ENCODE peak calls at places on chromosome 11, in ten cellular contexts. H is Peyer's patch; R is CD4-positive, CD25-positive, alpha-beta regulatory T cell; G is CD4-positive, alpha-beta T cell; W is mammary epithelial cell; X is OCI-LY7; D is HAP-1; Y is CD8-positive, alpha-beta T cell; L is esophagus muscularis mucosa; S is body of pancreas. F is an unnamed sample.

GRCh38 chr11:14112721-14113120 is 150.2 kb downstream of the SPON1 start:
- DNase-seq in H (no peak), R (no peak), G (no peak), W (no peak), X (no peak), D (no peak), Y (no peak), L (no peak), S (no peak), F (no peak)

GRCh38 chr11:57937431-57937830 is 86.2 kb upstream of the OR9Q1 start:
- DNase-seq in H (no peak), R (no peak), G (no peak), W (no peak), X (no peak), D (no peak), Y (no peak), L (peak; percentile 24), S (no peak), F (no peak)

GRCh38 chr11:111531687-111532364 is 8.7 kb upstream of the LAYN start:
- DNase-seq in H (no peak), R (peak; percentile 36), G (peak; percentile 28), W (peak; percentile 96), X (no peak), D (no peak), Y (peak; percentile 60), L (no peak), S (no peak), F (no peak)

GRCh38 chr11:126793596-126793995 is 207.0 kb downstream of the KIRREL3 start:
- DNase-seq in H (no peak), R (no peak), G (no peak), W (no peak), X (no peak), D (no peak), Y (no peak), L (no peak), S (no peak), F (no peak)

GRCh38 chr11:79894111-79894510 is 453.3 kb upstream of the TENM4 start:
- DNase-seq in H (no peak), R (no peak), G (no peak), W (no peak), X (no peak), D (no peak), Y (no peak), L (no peak), S (no peak), F (no peak)

GRCh38 chr11:128195756-128196155 is 391.6 kb downstream of the ETS1 start:
- DNase-seq in H (no peak), R (no peak), G (no peak), W (no peak), X (no peak), D (no peak), Y (no peak), L (no peak), S (no peak), F (no peak)

GRCh38 chr11:64355078-64355940 is 3.7 kb upstream of the RPS6KA4 start:
- DNase-seq in H (peak; percentile 54), R (no peak), G (no peak), W (peak; percentile 68), X (peak; percentile 86), D (peak; percentile 61), Y (peak; percentile 62), L (no peak), S (peak; percentile 91), F (no peak)

GRCh38 chr11:71495286-71496090 is 31.6 kb upstream of the KRTAP5-7 start:
- DNase-seq in H (no peak), R (no peak), G (no peak), W (no peak), X (no peak), D (no peak), Y (no peak), L (no peak), S (no peak), F (no peak)

GRCh38 chr11:125551835-125552342 is 17.4 kb upstream of the EI24 start:
- DNase-seq in H (no peak), R (no peak), G (no peak), W (no peak), X (no peak), D (no peak), Y (no peak), L (no peak), S (no peak), F (no peak)

GRCh38 chr11:125554038-125554437 is 15.2 kb upstream of the EI24 start:
- DNase-seq in H (no peak), R (no peak), G (no peak), W (no peak), X (no peak), D (no peak), Y (no peak), L (no peak), S (no peak), F (no peak)

GRCh38 chr11:125550780-125551179 is 18.5 kb upstream of the EI24 start:
- DNase-seq in H (no peak), R (no peak), G (no peak), W (no peak), X (no peak), D (no peak), Y (no peak), L (no peak), S (no peak), F (no peak)

GRCh38 chr11:125553357-125553756 is 15.9 kb upstream of the EI24 start:
- DNase-seq in H (no peak), R (no peak), G (no peak), W (no peak), X (no peak), D (no peak), Y (no peak), L (no peak), S (no peak), F (no peak)

DNA sequence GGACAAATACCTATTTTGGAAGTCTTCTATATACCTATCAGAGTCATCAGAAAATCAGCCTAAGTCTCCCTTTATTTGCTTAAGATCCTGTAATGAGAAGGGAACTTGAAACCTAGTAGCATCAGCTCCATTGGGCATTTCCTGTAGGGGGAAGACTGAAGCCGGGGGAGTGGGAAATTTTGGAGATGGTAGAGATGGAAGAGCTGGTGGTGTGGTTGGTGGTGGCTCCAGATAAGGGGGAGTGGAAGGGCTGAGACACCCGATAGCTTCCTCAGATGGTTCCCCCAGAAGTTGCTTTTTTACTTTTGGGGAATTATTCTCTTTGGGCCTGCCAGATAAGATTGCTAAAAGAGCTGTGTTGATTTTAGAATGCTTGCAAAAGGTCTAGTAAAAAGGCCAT is 16.4 kb upstream of the EI24 start:
- DNase-seq in H (no peak), R (no peak), G (no peak), W (no peak), X (no peak), D (no peak), Y (no peak), L (no peak), S (no peak), F (no peak)
- H3K9me3 ChIP-seq in H (no peaks in the 10 kb centered on the region), R (peaks cover 35% of the 10 kb centered on the region), G (peaks cover 27% of the 10 kb centered on the region), W (peaks cover 10% of the 10 kb centered on the region), X (peaks cover 19% of the 10 kb centered on the region), D (no peaks in the 10 kb centered on the region), Y (peaks cover 17% of the 10 kb centered on the region), L (peaks cover 14% of the 10 kb centered on the region), S (peaks cover 6% of the 10 kb centered on the region), F (no peaks in the 10 kb centered on the region)

DNA sequence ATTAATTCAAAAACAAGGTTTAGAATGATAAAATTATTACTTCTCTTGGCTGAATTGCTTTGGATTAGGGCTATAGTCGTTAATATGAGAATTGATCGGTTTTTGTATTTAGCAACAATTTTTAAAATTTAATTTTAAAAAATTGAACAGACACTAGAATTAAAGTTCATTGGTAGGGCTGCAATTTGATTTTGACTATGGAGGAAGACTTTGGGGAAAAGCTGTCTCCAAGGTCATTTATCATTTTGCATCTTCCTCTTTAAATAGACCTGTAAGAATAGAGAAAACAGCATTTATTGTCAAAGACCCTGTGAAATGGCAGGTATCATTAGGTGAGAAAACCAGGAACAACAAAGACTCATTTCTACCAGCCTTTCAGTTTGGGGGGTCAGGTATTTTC is at the start of gene OR4S2:
- DNase-seq in H (no peak), R (no peak), G (no peak), W (no peak), X (no peak), D (no peak), Y (no peak), L (no peak), S (no peak), F (no peak)
- H3K9me3 ChIP-seq in H (no peaks in the 10 kb centered on the region), R (no peaks in the 10 kb centered on the region), G (no peaks in the 10 kb centered on the region), W (no peaks in the 10 kb centered on the region), X (no peaks in the 10 kb centered on the region), D (no peaks in the 10 kb centered on the region), Y (peaks cover 3% of the 10 kb centered on the region), L (no peaks in the 10 kb centered on the region), S (no peaks in the 10 kb centered on the region), F (no peaks in the 10 kb centered on the region)

GRCh38 chr11:122512688-122513087 is 142.8 kb upstream of the UBASH3B start:
- DNase-seq in H (no peak), R (no peak), G (no peak), W (no peak), X (no peak), D (peak; percentile 6), Y (no peak), L (no peak), S (no peak), F (no peak)

GRCh38 chr11:122516686-122517085 is 138.8 kb upstream of the UBASH3B start:
- DNase-seq in H (no peak), R (no peak), G (no peak), W (no peak), X (no peak), D (no peak), Y (no peak), L (no peak), S (no peak), F (no peak)

DNA sequence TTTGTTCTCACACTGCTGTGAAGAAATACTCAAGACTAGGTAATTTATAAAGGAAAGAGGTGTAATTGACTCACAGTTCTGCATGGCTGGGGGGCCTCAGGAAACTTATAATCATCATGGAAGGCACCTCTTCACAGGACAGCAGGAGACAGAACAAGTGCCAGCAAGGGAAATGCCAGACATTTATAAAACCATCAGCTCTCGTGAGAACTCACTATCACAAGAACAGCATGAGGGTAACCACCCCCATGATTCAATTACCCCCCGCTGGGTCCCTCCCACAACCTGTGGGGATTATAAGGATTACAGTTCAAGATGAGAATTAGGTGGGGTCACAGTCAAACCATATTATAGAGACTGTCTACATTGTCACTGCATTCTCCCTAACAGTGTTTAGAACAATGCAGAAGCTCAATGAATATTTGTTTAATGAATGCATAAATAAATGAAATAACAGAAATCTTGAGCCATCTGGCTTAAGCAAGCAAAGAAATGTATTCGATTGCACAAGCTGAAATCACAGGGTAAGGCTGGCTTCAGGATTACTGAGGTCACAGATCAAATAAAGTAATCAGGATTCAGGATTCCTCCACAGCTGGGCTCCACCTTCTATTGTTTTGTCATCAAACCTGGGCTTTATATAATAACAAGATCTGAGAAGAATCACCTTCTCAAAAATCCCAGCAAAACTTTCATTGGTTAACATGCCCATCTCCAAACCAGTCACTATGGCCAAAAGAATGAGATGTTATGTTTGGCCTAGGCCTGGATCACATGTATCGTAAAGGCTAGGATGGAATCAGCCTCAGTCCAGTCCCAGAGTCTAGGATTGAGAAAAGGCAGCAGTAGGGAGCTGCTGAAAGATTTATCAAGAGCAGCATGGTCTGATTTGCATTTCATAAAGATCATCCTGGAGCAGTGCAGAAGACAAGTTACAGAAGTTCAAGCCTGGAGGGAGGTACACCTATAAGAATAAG is 137.8 kb upstream of the UBASH3B start:
- DNase-seq in H (no peak), R (no peak), G (no peak), W (no peak), X (no peak), D (no peak), Y (no peak), L (no peak), S (no peak), F (no peak)
- H3K9me3 ChIP-seq in H (no peaks in the 10 kb centered on the region), R (no peaks in the 10 kb centered on the region), G (no peaks in the 10 kb centered on the region), W (no peaks in the 10 kb centered on the region), X (no peaks in the 10 kb centered on the region), D (no peaks in the 10 kb centered on the region), Y (no peaks in the 10 kb centered on the region), L (no peaks in the 10 kb centered on the region), S (no peaks in the 10 kb centered on the region), F (no peaks in the 10 kb centered on the region)

DNA sequence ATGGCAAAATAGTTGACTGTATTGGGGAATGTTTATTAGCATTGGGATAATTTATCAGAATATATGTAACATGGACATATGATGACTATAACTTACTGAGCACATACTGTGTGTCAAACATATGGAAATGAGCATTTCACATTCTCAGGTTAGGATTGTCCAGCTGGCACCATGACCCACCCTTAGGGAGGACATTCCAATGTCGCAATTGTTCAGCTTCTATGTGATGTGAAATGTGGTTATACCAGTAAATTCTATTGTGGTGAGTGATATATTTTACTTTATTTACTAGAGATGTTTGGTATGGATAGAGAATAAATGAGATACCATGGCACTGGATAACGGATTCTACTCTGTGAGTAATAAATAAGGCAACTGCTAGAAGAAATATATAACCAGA is 50.4 kb downstream of the OR4A47 start:
- DNase-seq in H (no peak), R (no peak), G (no peak), W (no peak), X (no peak), D (no peak), Y (no peak), L (no peak), S (no peak), F (no peak)
- H3K9me3 ChIP-seq in H (no peaks in the 10 kb centered on the region), R (no peaks in the 10 kb centered on the region), G (no peaks in the 10 kb centered on the region), W (peaks cover 15% of the 10 kb centered on the region), X (no peaks in the 10 kb centered on the region), D (no peaks in the 10 kb centered on the region), Y (no peaks in the 10 kb centered on the region), L (no peaks in the 10 kb centered on the region), S (no peaks in the 10 kb centered on the region), F (no peaks in the 10 kb centered on the region)